ENCODE peak calls at places on chromosomes 5 and 9, in five cellular contexts. R is GM23338, J is HepG2, G is GM23248, F is PC-9. M is an unnamed sample. For H3K36me3, the result is how much of the 10 kb centered on the place peaks cover.

GRCh38 chr9:136741885-136742568 is 713 bp downstream of the LCN10 start:
- DNase-seq in R (no peak), J (no peak), G (no peak), F (no peak), M (no peak)

GRCh38 chr5:14871573-14872069 is at the start of gene ANKH:
- DNase-seq in R (peak), J (peak), G (peak), F (peak), M (peak)

GRCh38 chr5:58265531-58265930 is 194.4 kb downstream of the PLK2 start:
- DNase-seq in R (no peak), J (no peak), G (no peak), F (no peak), M (no peak)

GRCh38 chr5:58649716-58650115 is 66.8 kb downstream of the RAB3C start:
- DNase-seq in R (no peak), J (no peak), G (no peak), F (no peak), M (no peak)

GRCh38 chr9:33867747-33868429 is 50.9 kb downstream of the UBE2R2 start:
- DNase-seq in R (no peak), J (no peak), G (peak), F (no peak), M (no peak)

GRCh38 chr9:26781906-26782305 is 110.7 kb downstream of the CAAP1 start:
- DNase-seq in R (no peak), J (no peak), G (no peak), F (no peak), M (no peak)

GRCh38 chr5:76371955-76372319 is 31.1 kb upstream of the IQGAP2 start:
- DNase-seq in R (no peak), J (peak), G (no peak), F (peak), M (no peak)

GRCh38 chr5:156640751-156641241 is 209.3 kb upstream of the PPP1R2B start:
- DNase-seq in R (no peak), J (no peak), G (peak), F (no peak), M (no peak)

GRCh38 chr5:137199201-137199600 is 299.9 kb downstream of the SPOCK1 start:
- DNase-seq in R (no peak), J (no peak), G (no peak), F (no peak), M (no peak)

GRCh38 chr5:98299435-98299834 is 474.0 kb upstream of the RGMB start:
- DNase-seq in R (no peak), J (no peak), G (peak), F (no peak), M (no peak)

GRCh38 chr9:132814937-132815336 is 63.1 kb downstream of the AK8 start:
- DNase-seq in R (no peak), J (no peak), G (no peak), F (no peak), M (no peak)

GRCh38 chr5:55232194-55232984 is 1.0 kb downstream of the CCNO start:
- DNase-seq in R (peak), J (no peak), G (peak), F (peak), M (peak)

GRCh38 chr5:50967388-50968039 is 301.1 kb downstream of the PARP8 start:
- DNase-seq in R (peak), J (no peak), G (peak), F (no peak), M (peak)

GRCh38 chr5:50969207-50970145 is 303.0 kb downstream of the PARP8 start:
- DNase-seq in R (peak), J (no peak), G (peak), F (no peak), M (peak)

GRCh38 chr5:50965621-50966362 is 299.4 kb downstream of the PARP8 start:
- DNase-seq in R (peak), J (no peak), G (no peak), F (no peak), M (no peak)

GRCh38 chr5:50966986-50967385 is 300.5 kb downstream of the PARP8 start:
- DNase-seq in R (peak), J (no peak), G (no peak), F (no peak), M (no peak)

DNA sequence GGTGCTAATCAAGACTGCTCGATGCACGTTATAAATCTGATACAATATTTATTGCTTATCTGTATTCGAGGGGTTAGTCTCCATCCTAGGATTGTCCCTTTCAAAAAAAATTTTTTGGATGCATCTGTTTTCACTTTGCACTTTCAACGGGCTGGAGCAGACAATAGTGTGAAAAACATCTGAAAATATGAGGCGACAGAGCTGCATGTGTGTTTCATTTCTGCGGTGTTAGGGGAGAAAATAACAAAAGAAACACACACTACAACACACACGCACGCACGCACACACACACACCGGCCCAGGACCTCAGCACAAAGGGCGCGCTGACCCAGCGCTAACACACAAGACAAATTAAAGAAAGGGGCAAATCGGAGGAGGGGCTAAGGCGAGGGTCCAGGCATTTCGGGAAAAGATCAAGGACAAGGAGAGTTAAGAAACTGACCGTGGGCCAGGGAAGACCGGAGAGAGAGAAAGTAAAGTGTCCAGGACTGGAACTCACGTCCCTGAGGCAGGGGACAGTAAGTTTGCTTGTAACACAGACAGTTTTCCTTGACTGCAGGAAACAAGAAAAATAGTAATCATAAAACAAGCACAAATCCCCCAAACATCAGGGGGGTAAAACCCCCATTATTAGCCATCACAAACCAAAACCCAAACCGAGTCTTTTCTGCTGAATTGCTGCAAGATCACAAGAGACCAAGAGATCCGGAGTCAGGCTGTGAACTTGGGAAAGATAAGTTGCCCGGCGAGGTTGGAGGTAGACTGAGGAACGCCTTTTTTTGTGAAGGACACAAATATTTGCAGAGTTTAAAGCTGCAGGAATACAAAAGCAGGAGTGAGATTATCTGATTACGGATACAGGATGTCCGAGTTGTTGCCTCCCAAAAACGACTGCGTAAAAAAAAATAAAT is 302.1 kb downstream of the PARP8 start:
- DNase-seq in R (peak), J (no peak), G (peak), F (no peak), M (peak)
- H3K4me3 ChIP-seq in R (peak), J (no peak), G (peak), F (no peak), M (peak)

DNA sequence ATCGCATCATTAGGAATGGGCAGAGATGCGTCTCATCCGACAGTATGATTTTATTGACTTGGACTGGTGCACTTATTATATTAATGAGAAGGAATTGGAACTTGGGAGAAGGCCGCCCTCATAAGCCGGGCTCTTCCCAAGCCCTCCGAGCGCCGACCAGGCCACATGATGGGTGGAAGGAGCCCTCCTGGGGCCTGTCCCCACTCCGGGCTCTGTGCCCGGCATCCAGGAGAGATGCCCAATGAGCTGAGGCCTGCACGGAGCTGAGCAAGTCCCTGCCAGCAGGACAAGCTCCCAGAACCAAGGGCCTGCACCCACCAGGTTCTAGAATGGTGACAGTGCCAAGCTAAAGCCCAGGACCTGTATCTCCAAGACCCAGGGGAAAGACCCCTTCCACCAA is 71.6 kb downstream of the NEK6 start:
- DNase-seq in R (no peak), J (no peak), G (no peak), F (no peak), M (no peak)
- H3K36me3 ChIP-seq in R (under half), J (half or more), G (under half), F (under half), M (under half)

GRCh38 chr5:135040331-135041144 is 6.5 kb upstream of the PITX1 start:
- DNase-seq in R (peak), J (no peak), G (peak), F (no peak), M (no peak)
- TF ChIP-seq EZH2 in R (peak), J (no peak), G (peak), F (no peak), M (peak)

GRCh38 chr9:95332860-95333259 is 15.4 kb upstream of the FANCC start:
- DNase-seq in R (no peak), J (no peak), G (no peak), F (no peak), M (no peak)

GRCh38 chr9:95325221-95325620 is 7.7 kb upstream of the FANCC start:
- DNase-seq in R (no peak), J (no peak), G (no peak), F (no peak), M (no peak)

GRCh38 chr9:95330720-95331404 is 13.4 kb upstream of the FANCC start:
- DNase-seq in R (no peak), J (no peak), G (no peak), F (no peak), M (no peak)

GRCh38 chr9:95327239-95327865 is 9.8 kb upstream of the FANCC start:
- DNase-seq in R (no peak), J (no peak), G (no peak), F (no peak), M (no peak)
- H3K4me3 ChIP-seq in R (no peak), J (no peak), G (no peak), F (no peak), M (no peak)

GRCh38 chr9:127809562-127810377 is 7.1 kb downstream of the FPGS start:
- DNase-seq in R (peak), J (no peak), G (peak), F (no peak), M (no peak)

GRCh38 chr9:127810378-127811187 is 7.9 kb downstream of the FPGS start:
- DNase-seq in R (no peak), J (no peak), G (no peak), F (no peak), M (no peak)

GRCh38 chr9:127809002-127809561 is 6.4 kb downstream of the FPGS start:
- DNase-seq in R (no peak), J (no peak), G (no peak), F (no peak), M (no peak)

GRCh38 chr9:127806871-127807270 is 4.2 kb downstream of the FPGS start:
- DNase-seq in R (no peak), J (no peak), G (no peak), F (no peak), M (no peak)

DNA sequence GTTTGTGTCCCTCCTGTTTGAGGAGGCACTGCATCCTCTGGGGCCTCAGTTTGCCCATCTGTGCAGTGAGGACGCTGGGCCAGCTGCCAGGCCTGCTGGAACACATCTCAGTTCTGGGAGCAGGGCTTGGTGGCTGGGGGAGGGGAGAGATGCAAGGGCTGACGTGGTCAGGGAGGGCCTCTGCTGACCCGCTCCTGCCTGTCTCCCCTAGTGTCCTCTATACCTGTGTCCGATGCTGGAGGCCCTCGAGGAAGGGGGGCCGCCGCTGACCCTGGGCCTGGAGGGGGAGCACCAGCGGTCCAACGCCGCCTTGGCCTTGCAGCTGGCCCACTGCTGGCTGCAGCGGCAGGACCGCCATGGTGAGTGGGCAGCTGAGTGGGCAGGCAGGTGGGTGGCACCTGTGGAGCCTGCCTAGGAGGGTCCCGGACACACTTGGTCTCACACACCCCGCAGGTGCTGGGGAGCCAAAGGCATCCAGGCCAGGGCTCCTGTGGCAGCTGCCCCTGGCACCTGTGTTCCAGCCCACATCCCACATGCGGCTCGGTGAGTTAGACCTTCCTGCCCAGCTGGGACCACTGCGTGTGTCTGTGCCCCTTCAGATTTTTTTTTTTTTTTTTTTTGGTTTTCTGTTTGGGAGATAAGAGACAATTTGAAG is 5.8 kb downstream of the FPGS start:
- DNase-seq in R (no peak), J (no peak), G (no peak), F (no peak), M (no peak)
- H3K36me3 ChIP-seq in R (under half), J (under half), G (under half), F (under half), M (under half)

GRCh38 chr9:127608104-127608966 is 3.7 kb upstream of the STXBP1 start:
- DNase-seq in R (peak), J (peak), G (peak), F (peak), M (peak)
- TF ChIP-seq EZH2 in R (no peak), J (no peak), G (no peak), F (no peak), M (no peak)

DNA sequence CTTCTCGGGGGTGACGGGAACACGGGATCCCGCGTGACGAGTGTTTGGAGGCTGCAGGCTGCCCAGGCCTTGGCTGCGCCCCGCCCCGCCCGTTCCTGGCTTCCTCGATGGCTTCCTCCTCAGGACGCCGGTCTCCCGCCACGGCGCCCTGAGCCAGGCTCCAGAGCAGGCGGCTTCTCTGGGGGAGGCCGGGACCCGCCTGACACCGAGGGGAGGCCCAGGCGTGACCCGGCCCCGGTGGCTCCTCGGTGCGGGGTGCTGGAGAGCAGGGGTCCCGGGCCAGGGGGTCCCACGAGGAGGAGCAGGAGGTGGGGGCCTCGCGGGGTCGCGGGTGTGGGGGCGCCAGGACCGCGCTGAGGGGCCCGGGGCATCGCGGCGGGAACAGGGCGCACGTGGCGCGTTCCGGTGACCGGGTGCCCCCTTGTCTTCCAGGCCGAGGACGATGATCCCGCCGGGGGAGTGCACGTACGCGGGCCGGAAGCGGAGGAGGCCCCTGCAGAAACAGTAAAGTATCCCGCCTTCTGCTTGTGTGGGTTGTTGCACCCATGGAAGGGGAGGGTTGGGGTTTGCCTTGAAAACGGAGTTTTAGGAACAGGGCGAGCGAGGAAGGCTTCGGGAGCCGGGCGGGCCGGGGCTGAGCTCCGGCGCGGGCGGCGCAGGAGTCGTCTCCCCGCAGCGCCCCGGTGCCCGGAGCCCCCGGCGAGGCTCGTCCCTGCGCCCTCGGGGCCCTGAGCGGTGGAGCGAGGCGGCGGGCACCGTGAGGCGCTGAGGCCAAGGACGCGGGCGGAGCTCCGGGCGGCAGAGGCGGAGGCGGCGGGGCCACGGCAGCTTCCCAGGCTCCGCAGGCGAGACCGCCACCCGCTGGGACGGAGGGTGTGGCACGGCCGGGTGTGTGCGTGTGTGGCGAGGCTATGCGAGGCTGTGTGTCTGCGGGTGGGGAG is 22.2 kb downstream of the AHRR start:
- DNase-seq in R (peak), J (peak), G (peak), F (no peak), M (peak)
- H3K4me3 ChIP-seq in R (peak), J (no peak), G (peak), F (no peak), M (peak)